ENCODE peak calls at places on chromosomes 16 and 17, in five cellular contexts. A is CD8-positive, alpha-beta T cell; W is body of pancreas; B is effector memory CD4-positive, alpha-beta T cell; U is SJSA1. I is an unnamed sample.

GRCh38 chr17:16273499-16273898 is 56.5 kb downstream of the PIGL start:
- DNase-seq in A (no peak), W (no peak), B (no peak), U (peak; percentile 13), I (no peak)

GRCh38 chr16:80226499-80226898 is 314.3 kb upstream of the DYNLRB2 start:
- DNase-seq in A (no peak), W (no peak), B (no peak), U (no peak), I (no peak)

GRCh38 chr17:15250459-15250858 is 14.7 kb downstream of the PMP22 start:
- DNase-seq in A (no peak), W (no peak), B (no peak), U (no peak), I (no peak)

GRCh38 chr16:48558269-48558915 is 51.6 kb downstream of the N4BP1 start:
- DNase-seq in A (no peak), W (no peak), B (no peak), U (no peak), I (no peak)

GRCh38 chr16:69166946-69167930 is 19.7 kb upstream of the SNTB2 start:
- DNase-seq in A (no peak), W (no peak), B (no peak), U (no peak), I (no peak)

GRCh38 chr16:75250089-75250808 is 1.2 kb downstream of the BCAR1 start:
- DNase-seq in A (no peak), W (peak; percentile 90), B (no peak), U (no peak), I (no peak)

GRCh38 chr17:34579979-34580684 is 750 bp downstream of the TMEM132E start:
- DNase-seq in A (no peak), W (peak; percentile 43), B (no peak), U (no peak), I (no peak)

GRCh38 chr17:64457156-64457555 is 8.2 kb downstream of the MILR1 start:
- DNase-seq in A (no peak), W (no peak), B (no peak), U (peak; percentile 67), I (no peak)

GRCh38 chr17:57915532-57915931 is 39.7 kb downstream of the CUEDC1 start:
- DNase-seq in A (no peak), W (no peak), B (no peak), U (no peak), I (no peak)

GRCh38 chr17:79651266-79651665 is 40.4 kb upstream of the RBFOX3 start:
- DNase-seq in A (no peak), W (no peak), B (no peak), U (no peak), I (no peak)

GRCh38 chr17:81217531-81217930 is 5.2 kb downstream of the CEP131 start:
- DNase-seq in A (no peak), W (no peak), B (no peak), U (no peak), I (no peak)

GRCh38 chr16:75267631-75268264 is 16.3 kb upstream of the BCAR1 start:
- DNase-seq in A (no peak), W (peak; percentile 95), B (no peak), U (peak; percentile 42), I (no peak)

GRCh38 chr17:31900877-31901276 is 631 bp downstream of the UTP6 start:
- DNase-seq in A (no peak), W (no peak), B (no peak), U (peak; percentile 35), I (no peak)

GRCh38 chr17:48612854-48613691 is 2.0 kb downstream of the HOXB8 start:
- DNase-seq in A (no peak), W (no peak), B (peak; percentile 44), U (peak; percentile 44), I (no peak)

GRCh38 chr16:13994239-13995106 is 74.5 kb downstream of the ERCC4 start:
- DNase-seq in A (no peak), W (no peak), B (no peak), U (no peak), I (no peak)

GRCh38 chr16:29992371-29992967 is 2.9 kb downstream of the HIRIP3 start:
- DNase-seq in A (no peak), W (no peak), B (no peak), U (no peak), I (no peak)

GRCh38 chr17:41919840-41920579 is 1.3 kb upstream of the ACLY start:
- DNase-seq in A (no peak), W (peak; percentile 23), B (no peak), U (no peak), I (no peak)

GRCh38 chr17:48488548-48489106 is 42.2 kb downstream of the HOXB1 start:
- DNase-seq in A (no peak), W (no peak), B (no peak), U (no peak), I (no peak)

GRCh38 chr16:47928008-47928407 is 227.8 kb downstream of the ABCC12 start:
- DNase-seq in A (no peak), W (no peak), B (no peak), U (no peak), I (no peak)

GRCh38 chr16:3971261-3971660 is 90.7 kb upstream of the CREBBP start:
- DNase-seq in A (no peak), W (no peak), B (no peak), U (peak; percentile 50), I (peak; percentile 65)

GRCh38 chr17:78798695-78799559 is 16.9 kb upstream of the CYTH1 start:
- DNase-seq in A (no peak), W (no peak), B (no peak), U (peak; percentile 32), I (no peak)

GRCh38 chr17:35515027-35515426 is 22.5 kb downstream of the SLFN12L start:
- DNase-seq in A (no peak), W (no peak), B (no peak), U (no peak), I (no peak)

GRCh38 chr16:27503662-27504061 is 46.1 kb downstream of the GTF3C1 start:
- DNase-seq in A (no peak), W (no peak), B (no peak), U (no peak), I (no peak)

GRCh38 chr16:67278773-67279295 is 498 bp upstream of the PLEKHG4 start:
- DNase-seq in A (peak; percentile 9), W (peak; percentile 28), B (peak; percentile 40), U (no peak), I (no peak)

GRCh38 chr16:67277999-67278772 is 1.1 kb upstream of the PLEKHG4 start:
- DNase-seq in A (no peak), W (no peak), B (no peak), U (peak; percentile 77), I (no peak)

GRCh38 chr16:67279296-67280089 is at the start of gene PLEKHG4:
- DNase-seq in A (peak; percentile 74), W (peak; percentile 79), B (peak; percentile 73), U (peak; percentile 63), I (no peak)

GRCh38 chr16:67280090-67281015 is 1.0 kb downstream of the PLEKHG4 start:
- DNase-seq in A (no peak), W (no peak), B (no peak), U (no peak), I (no peak)

GRCh38 chr16:67277294-67277998 is 1.9 kb upstream of the PLEKHG4 start:
- DNase-seq in A (no peak), W (no peak), B (no peak), U (peak; percentile 97), I (peak; percentile 96)
- H3K27ac ChIP-seq in A (no peak overlapping the region), W (peak overlapping the region; percentile 12), B (no peak overlapping the region), U (peak overlapping the region; percentile 79), I (peak overlapping the region; percentile 98)

GRCh38 chr16:84728853-84729424 is 29.1 kb downstream of the USP10 start:
- DNase-seq in A (no peak), W (no peak), B (no peak), U (no peak), I (no peak)

GRCh38 chr16:84732674-84733352 is 33.0 kb downstream of the USP10 start:
- DNase-seq in A (no peak), W (no peak), B (no peak), U (no peak), I (no peak)

GRCh38 chr16:84730406-84731106 is 30.8 kb downstream of the USP10 start:
- DNase-seq in A (no peak), W (peak; percentile 63), B (peak; percentile 5), U (peak; percentile 81), I (peak; percentile 83)

GRCh38 chr16:84726670-84727467 is 27.1 kb downstream of the USP10 start:
- DNase-seq in A (no peak), W (no peak), B (no peak), U (no peak), I (no peak)

GRCh38 chr16:84729716-84730320 is 30.0 kb downstream of the USP10 start:
- DNase-seq in A (no peak), W (no peak), B (no peak), U (peak; percentile 42), I (no peak)
- H3K4me3 ChIP-seq in A (no peak overlapping the region), W (no peak overlapping the region), B (no peak overlapping the region), U (peak overlapping the region; percentile 11), I (peak overlapping the region; percentile 47)

GRCh38 chr16:17215306-17215705 is 255.5 kb downstream of the XYLT1 start:
- DNase-seq in A (no peak), W (no peak), B (no peak), U (no peak), I (no peak)

GRCh38 chr16:17213025-17213424 is 257.7 kb downstream of the XYLT1 start:
- DNase-seq in A (no peak), W (no peak), B (no peak), U (no peak), I (no peak)

GRCh38 chr16:17211797-17212196 is 259.0 kb downstream of the XYLT1 start:
- DNase-seq in A (peak; percentile 4), W (no peak), B (no peak), U (no peak), I (no peak)

DNA sequence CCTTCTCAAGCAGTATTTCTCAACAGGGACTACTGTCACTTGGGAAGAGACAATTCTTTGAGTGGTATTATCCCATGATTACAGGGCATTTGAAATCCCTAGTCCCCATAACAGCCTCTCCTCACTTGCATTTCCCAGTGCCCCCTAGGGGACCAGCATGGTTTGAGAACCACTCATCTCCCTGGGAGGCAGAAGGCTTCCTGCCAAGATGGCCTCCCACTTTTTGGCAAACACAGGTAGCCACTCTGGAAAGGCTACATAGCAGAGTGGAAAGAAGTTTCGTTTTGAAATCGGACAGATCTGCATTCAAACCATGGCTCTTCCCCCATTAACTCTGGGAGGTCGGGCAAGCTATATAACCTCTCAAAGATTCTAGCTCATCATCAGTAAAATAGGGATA is 256.8 kb downstream of the XYLT1 start:
- DNase-seq in A (no peak), W (no peak), B (no peak), U (no peak), I (no peak)
- H3K27ac ChIP-seq in A (no peak overlapping the region), W (no peak overlapping the region), B (no peak overlapping the region), U (no peak overlapping the region), I (no peak overlapping the region)

DNA sequence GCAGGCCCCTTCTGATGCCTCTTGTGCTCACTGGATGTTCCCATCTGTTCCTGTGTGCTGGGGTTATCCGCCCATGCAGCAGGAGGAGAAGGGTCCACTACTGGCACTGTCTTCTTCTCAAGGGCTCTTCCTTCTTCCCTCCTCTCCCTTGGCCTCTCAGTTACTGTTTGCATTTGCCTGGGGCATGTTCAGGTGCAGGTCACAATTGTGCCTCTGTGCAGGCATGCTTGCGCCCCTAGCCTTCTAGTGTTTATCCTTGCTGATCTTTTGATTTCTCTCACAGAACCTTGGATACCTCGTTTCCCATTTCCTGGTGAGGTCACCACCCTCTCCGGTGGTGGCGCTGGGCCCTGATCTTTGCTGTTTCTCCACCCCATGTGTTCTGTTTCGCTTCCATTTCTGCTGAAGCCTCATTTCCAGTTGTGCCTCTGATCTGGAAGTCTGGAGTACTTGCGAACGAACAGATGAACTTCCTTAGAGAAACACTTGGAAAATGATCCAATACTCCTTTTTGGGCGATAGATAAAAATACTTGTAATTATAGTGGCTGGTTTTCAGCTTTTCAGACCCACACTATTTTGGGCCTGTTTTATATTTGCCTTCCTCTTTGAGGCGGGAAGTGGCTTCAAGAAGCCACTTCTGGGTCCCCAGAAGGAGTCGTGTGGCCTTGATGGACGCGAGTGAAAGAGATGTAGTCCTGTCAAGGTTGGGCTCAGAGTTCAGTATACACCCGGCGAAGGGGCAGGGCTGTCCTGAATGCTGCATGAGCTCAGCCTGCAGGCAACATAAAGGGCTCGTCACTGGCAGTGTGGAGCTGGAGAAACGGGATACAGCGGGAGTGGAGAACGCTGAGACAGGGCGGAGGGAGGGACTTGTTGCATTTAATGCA is 312.9 kb downstream of the SNX29 start:
- DNase-seq in A (no peak), W (no peak), B (no peak), U (no peak), I (no peak)
- H3K4me3 ChIP-seq in A (no peak overlapping the region), W (no peak overlapping the region), B (no peak overlapping the region), U (no peak overlapping the region), I (no peak overlapping the region)